ENCODE peak calls at places on chromosome 3, in eight cellular contexts. B is fibroblast of mammary gland, F is lung, L is IMR-90, N is breast epithelium, E is lower leg skin, T is adrenal gland, D is BJ. R is an unnamed sample.

GRCh38 chr3:9201278-9201677 is 48.2 kb downstream of the SRGAP3 start:
- DNase-seq in B (peak; percentile 71), F (no peak), L (no peak), N (no peak), E (peak; percentile 35), T (no peak), D (no peak), R (no peak)

GRCh38 chr3:52379610-52380009 is 63.5 kb downstream of the DNAH1 start:
- DNase-seq in B (no peak), F (no peak), L (no peak), N (no peak), E (no peak), T (no peak), D (no peak), R (no peak)

GRCh38 chr3:77179762-77180161 is 139.9 kb downstream of the ROBO2 start:
- DNase-seq in B (no peak), F (no peak), L (no peak), N (no peak), E (no peak), T (no peak), D (no peak), R (peak; percentile 0)

GRCh38 chr3:133158686-133159085 is 120.5 kb downstream of the TMEM108 start:
- DNase-seq in B (no peak), F (no peak), L (no peak), N (no peak), E (no peak), T (no peak), D (no peak), R (no peak)

GRCh38 chr3:135576786-135577185 is 388.7 kb upstream of the PPP2R3A start:
- DNase-seq in B (no peak), F (no peak), L (no peak), N (no peak), E (no peak), T (no peak), D (no peak), R (no peak)

GRCh38 chr3:129207347-129207947 is 23.8 kb upstream of the CNBP start:
- DNase-seq in B (no peak), F (no peak), L (no peak), N (no peak), E (no peak), T (no peak), D (no peak), R (no peak)

GRCh38 chr3:9246196-9246595 is 3.2 kb downstream of the SRGAP3 start:
- DNase-seq in B (no peak), F (no peak), L (no peak), N (no peak), E (no peak), T (no peak), D (no peak), R (no peak)

GRCh38 chr3:70737656-70738309 is 425.3 kb upstream of the MDFIC2 start:
- DNase-seq in B (no peak), F (no peak), L (no peak), N (no peak), E (no peak), T (no peak), D (no peak), R (no peak)

GRCh38 chr3:76487446-76487845 is 552.5 kb upstream of the ROBO2 start:
- DNase-seq in B (no peak), F (no peak), L (peak; percentile 85), N (no peak), E (no peak), T (no peak), D (no peak), R (peak; percentile 45)

GRCh38 chr3:4888913-4889846 is 90.1 kb upstream of the BHLHE40 start:
- DNase-seq in B (peak; percentile 67), F (no peak), L (no peak), N (no peak), E (no peak), T (no peak), D (no peak), R (no peak)

GRCh38 chr3:190697901-190698300 is 164.6 kb downstream of the GMNC start:
- DNase-seq in B (peak; percentile 89), F (no peak), L (peak; percentile 59), N (no peak), E (no peak), T (no peak), D (peak; percentile 18), R (peak; percentile 91)

GRCh38 chr3:47578119-47578630 is 490 bp downstream of the CSPG5 start:
- DNase-seq in B (no peak), F (no peak), L (no peak), N (no peak), E (no peak), T (no peak), D (no peak), R (peak; percentile 7)

GRCh38 chr3:172189987-172190603 is 150.7 kb downstream of the FNDC3B start:
- DNase-seq in B (peak; percentile 60), F (no peak), L (peak; percentile 70), N (no peak), E (no peak), T (no peak), D (no peak), R (peak; percentile 65)

GRCh38 chr3:132749786-132750185 is 27.6 kb upstream of the NPHP3 start:
- DNase-seq in B (peak; percentile 31), F (no peak), L (peak; percentile 19), N (no peak), E (no peak), T (no peak), D (no peak), R (peak; percentile 21)

GRCh38 chr3:114758828-114759709 is 388.0 kb downstream of the ZBTB20 start:
- DNase-seq in B (peak; percentile 84), F (no peak), L (peak; percentile 59), N (no peak), E (no peak), T (peak; percentile 29), D (no peak), R (peak; percentile 72)

GRCh38 chr3:71245052-71245488 is 338.5 kb downstream of the FOXP1 start:
- DNase-seq in B (peak; percentile 57), F (no peak), L (peak; percentile 83), N (no peak), E (no peak), T (no peak), D (peak; percentile 19), R (peak; percentile 83)

GRCh38 chr3:37129871-37130270 is 44.5 kb downstream of the LRRFIP2 start:
- DNase-seq in B (peak; percentile 82), F (no peak), L (peak; percentile 71), N (no peak), E (no peak), T (no peak), D (no peak), R (peak; percentile 62)

GRCh38 chr3:101495552-101495951 is 17.5 kb downstream of the SENP7 start:
- DNase-seq in B (no peak), F (no peak), L (no peak), N (no peak), E (no peak), T (no peak), D (no peak), R (peak; percentile 5)

GRCh38 chr3:170421147-170421641 is 2.5 kb downstream of the CLDN11 start:
- DNase-seq in B (peak; percentile 34), F (no peak), L (peak; percentile 44), N (no peak), E (no peak), T (peak; percentile 32), D (no peak), R (peak; percentile 34)
- H3K4me3 ChIP-seq in B (peak overlapping the region; percentile 97), F (no peak overlapping the region), L (peak overlapping the region; percentile 46), N (peak overlapping the region; percentile 69), E (no peak overlapping the region), T (no peak overlapping the region), D (peak overlapping the region; percentile 5), R (peak overlapping the region; percentile 73)

DNA sequence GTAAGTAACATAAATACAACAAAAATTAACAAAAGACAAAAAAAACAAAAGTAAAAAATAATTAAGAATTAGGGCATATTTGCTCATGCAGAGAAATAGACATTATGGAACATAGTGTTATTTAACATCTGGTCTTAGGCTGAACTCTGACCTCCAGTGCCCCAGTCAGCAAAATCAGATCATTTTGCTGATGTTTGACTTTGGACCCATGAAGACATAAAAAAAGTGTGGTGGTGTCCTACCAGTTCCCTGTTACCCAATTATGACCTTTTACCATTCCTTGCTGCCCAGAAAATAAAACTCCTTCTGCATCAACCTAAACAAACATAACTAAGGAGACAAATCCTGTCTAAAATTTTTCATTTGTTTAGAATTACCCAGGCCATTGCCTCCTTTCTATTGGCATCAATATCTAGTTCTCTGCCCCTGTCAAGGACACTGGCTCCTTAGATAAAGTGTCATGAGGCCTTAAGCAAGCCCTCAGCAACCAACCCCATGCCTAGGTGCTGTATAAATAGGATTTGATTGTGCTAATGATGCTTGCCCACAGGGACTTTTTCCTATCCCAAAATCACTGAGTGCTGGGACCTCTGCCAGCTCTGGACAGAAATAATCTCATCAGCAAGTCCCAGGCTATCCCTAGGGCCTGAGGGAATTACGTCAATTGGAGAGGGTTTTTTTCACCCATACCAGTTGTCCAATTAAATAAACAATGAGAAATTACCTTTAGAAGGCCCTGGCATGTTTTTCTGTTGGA is 334.5 kb upstream of the UMPS start:
- DNase-seq in B (peak; percentile 33), F (no peak), L (peak; percentile 6), N (no peak), E (no peak), T (peak; percentile 48), D (no peak), R (peak; percentile 11)
- TF ChIP-seq CTCF in B (no peak), F (no peak), L (no peak), N (no peak), E (no peak), T (no peak), D (no peak), R (no peak)

DNA sequence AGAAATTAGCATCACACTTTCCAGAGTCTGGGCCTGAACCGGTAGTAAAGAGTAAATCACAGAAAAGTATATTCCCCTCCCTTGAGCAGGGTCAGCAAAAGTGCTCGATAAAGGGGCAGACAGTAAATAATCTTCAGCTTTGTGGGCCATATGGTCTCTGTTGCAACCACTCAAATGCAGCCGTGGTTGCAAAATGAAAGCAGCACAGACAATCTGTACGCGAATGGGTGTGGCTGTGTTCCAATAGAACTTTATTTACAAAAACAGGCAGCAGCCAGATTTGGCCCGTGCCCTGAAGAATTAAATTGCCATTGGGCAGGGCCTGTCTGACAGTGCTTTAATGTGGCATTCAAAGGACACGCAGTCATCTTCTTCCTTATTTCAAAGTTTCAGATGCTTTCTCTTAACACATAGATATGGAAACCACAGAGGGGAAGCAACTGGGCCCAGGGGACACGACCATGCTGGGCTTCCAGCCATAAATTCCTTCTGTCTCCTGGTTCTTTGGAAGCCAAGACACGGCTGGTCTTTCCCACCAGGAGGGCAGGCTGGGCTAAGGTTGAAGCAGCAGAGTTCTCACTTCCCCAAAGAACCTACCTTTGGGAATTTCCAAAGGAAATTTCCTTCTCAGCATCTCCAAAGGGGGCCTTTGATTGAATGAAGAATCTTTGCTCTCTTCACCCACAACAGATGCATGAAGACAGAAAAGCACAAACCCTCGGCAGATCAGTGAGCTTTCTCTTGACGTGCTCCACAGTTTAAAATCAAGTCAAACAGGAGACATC is 489.8 kb upstream of the PROK2 start:
- DNase-seq in B (peak; percentile 88), F (peak; percentile 57), L (peak; percentile 75), N (no peak), E (peak; percentile 85), T (peak; percentile 39), D (peak; percentile 54), R (peak; percentile 86)
- H3K4me3 ChIP-seq in B (no peak overlapping the region), F (no peak overlapping the region), L (no peak overlapping the region), N (no peak overlapping the region), E (no peak overlapping the region), T (no peak overlapping the region), D (no peak overlapping the region), R (peak overlapping the region; percentile 13)

DNA sequence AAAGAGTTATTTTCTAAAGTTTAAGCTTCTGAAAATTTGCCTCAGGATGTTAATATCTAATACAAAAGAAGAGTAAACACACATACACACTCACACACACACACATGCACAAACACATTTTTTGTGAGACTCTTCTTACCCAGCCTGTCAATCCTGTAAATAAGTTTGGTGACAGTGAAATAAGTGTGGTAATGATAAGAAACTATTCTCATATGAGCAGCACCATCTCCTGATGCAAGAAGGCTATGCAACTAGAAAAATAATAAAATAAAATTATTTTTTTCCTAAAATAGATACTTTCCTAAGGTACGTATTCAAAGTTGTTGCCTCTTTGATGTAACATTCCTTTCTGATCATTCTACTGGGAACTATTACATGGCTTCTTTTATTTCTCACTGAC is 155.1 kb downstream of the MECOM start:
- DNase-seq in B (no peak), F (no peak), L (no peak), N (no peak), E (no peak), T (no peak), D (no peak), R (peak; percentile 20)
- TF ChIP-seq CTCF in B (no peak), F (no peak), L (no peak), N (no peak), E (no peak), T (no peak), D (no peak), R (no peak)

R was measured in cardiac fibroblast.